ENCODE peak calls at places on chromosomes 4 and X, in nine cellular contexts. One of them, this sample, is unnamed.

GRCh38 chrX:154804957-154805695 is at the start of gene MPP1:
- DNase-seq in ACHN: peak; percentile 68
- DNase-seq in AG20443: peak; percentile 93
- DNase-seq in fibroblast of the conjunctiva: peak; percentile 33
- DNase-seq in fibroblast of the aortic adventitia: peak; percentile 68
- DNase-seq in NCI-H1092: peak; percentile 8
- DNase-seq in HEK293T: peak; percentile 94
- DNase-seq in NB4: peak; percentile 89
- DNase-seq in GM12878: peak; percentile 36
- DNase-seq in this sample: peak; percentile 79

GRCh38 chr4:100593933-100594332 is 76.1 kb upstream of the EMCN start:
- DNase-seq in ACHN: no peak
- DNase-seq in AG20443: no peak
- DNase-seq in fibroblast of the conjunctiva: no peak
- DNase-seq in fibroblast of the aortic adventitia: no peak
- DNase-seq in NCI-H1092: no peak
- DNase-seq in HEK293T: no peak
- DNase-seq in NB4: peak; percentile 29
- DNase-seq in GM12878: no peak
- DNase-seq in this sample: no peak

GRCh38 chr4:23959401-23960148 is 69.7 kb upstream of the PPARGC1A start:
- DNase-seq in ACHN: no peak
- DNase-seq in AG20443: no peak
- DNase-seq in fibroblast of the conjunctiva: no peak
- DNase-seq in fibroblast of the aortic adventitia: no peak
- DNase-seq in NCI-H1092: no peak
- DNase-seq in HEK293T: no peak
- DNase-seq in NB4: no peak
- DNase-seq in GM12878: no peak
- DNase-seq in this sample: no peak

GRCh38 chr4:8439168-8439567 is 1.4 kb downstream of the ACOX3 start:
- DNase-seq in ACHN: no peak
- DNase-seq in AG20443: no peak
- DNase-seq in fibroblast of the conjunctiva: no peak
- DNase-seq in fibroblast of the aortic adventitia: peak; percentile 9
- DNase-seq in NCI-H1092: no peak
- DNase-seq in HEK293T: no peak
- DNase-seq in NB4: no peak
- DNase-seq in GM12878: no peak
- DNase-seq in this sample: no peak

GRCh38 chr4:138405439-138405838 is 163.3 kb upstream of the SLC7A11 start:
- DNase-seq in ACHN: peak; percentile 19
- DNase-seq in AG20443: no peak
- DNase-seq in fibroblast of the conjunctiva: no peak
- DNase-seq in fibroblast of the aortic adventitia: peak; percentile 9
- DNase-seq in NCI-H1092: no peak
- DNase-seq in HEK293T: no peak
- DNase-seq in NB4: peak; percentile 52
- DNase-seq in GM12878: peak; percentile 46
- DNase-seq in this sample: no peak

GRCh38 chr4:140250989-140251552 is 97.1 kb upstream of the MAML3 start:
- DNase-seq in ACHN: no peak
- DNase-seq in AG20443: no peak
- DNase-seq in fibroblast of the conjunctiva: no peak
- DNase-seq in fibroblast of the aortic adventitia: no peak
- DNase-seq in NCI-H1092: no peak
- DNase-seq in HEK293T: no peak
- DNase-seq in NB4: peak; percentile 73
- DNase-seq in GM12878: no peak
- DNase-seq in this sample: no peak

GRCh38 chrX:75230296-75230695 is 43.6 kb upstream of the UPRT start:
- DNase-seq in ACHN: no peak
- DNase-seq in AG20443: no peak
- DNase-seq in fibroblast of the conjunctiva: no peak
- DNase-seq in fibroblast of the aortic adventitia: no peak
- DNase-seq in NCI-H1092: no peak
- DNase-seq in HEK293T: no peak
- DNase-seq in NB4: no peak
- DNase-seq in GM12878: no peak
- DNase-seq in this sample: no peak

GRCh38 chr4:8727131-8727530 is 134.6 kb downstream of the CPZ start:
- DNase-seq in ACHN: no peak
- DNase-seq in AG20443: no peak
- DNase-seq in fibroblast of the conjunctiva: no peak
- DNase-seq in fibroblast of the aortic adventitia: no peak
- DNase-seq in NCI-H1092: no peak
- DNase-seq in HEK293T: no peak
- DNase-seq in NB4: no peak
- DNase-seq in GM12878: no peak
- DNase-seq in this sample: no peak

GRCh38 chr4:17794730-17795129 is 13.3 kb upstream of the FAM184B start:
- DNase-seq in ACHN: no peak
- DNase-seq in AG20443: no peak
- DNase-seq in fibroblast of the conjunctiva: no peak
- DNase-seq in fibroblast of the aortic adventitia: no peak
- DNase-seq in NCI-H1092: no peak
- DNase-seq in HEK293T: no peak
- DNase-seq in NB4: no peak
- DNase-seq in GM12878: no peak
- DNase-seq in this sample: no peak